ENCODE peak calls at places on chromosomes 12 and 14, in seven cellular contexts. J is Ammon's horn; E is GM20000; R is activated T-cell treated with anti-CD3 and anti-CD28 coated beads, Interleukin-2, amount 50 U/mL, for 48 hours; U is AG09309; N is WERI-Rb-1; H is spleen. M is an unnamed sample.

GRCh38 chr12:122005252-122005651 is 16.4 kb upstream of the BCL7A start:
- DNase-seq in J (no peak), E (peak), R (no peak), U (no peak), N (no peak), H (no peak), M (no peak)

GRCh38 chr14:105492051-105492965 is 1.3 kb downstream of the TEDC1 start:
- DNase-seq in J (no peak), E (no peak), R (peak), U (no peak), N (no peak), H (peak), M (peak)

GRCh38 chr12:47939009-47939601 is 24.3 kb upstream of the TMEM106C start:
- DNase-seq in J (no peak), E (no peak), R (no peak), U (no peak), N (no peak), H (no peak), M (no peak)

GRCh38 chr14:71783786-71784185 is 148.4 kb upstream of the RGS6 start:
- DNase-seq in J (no peak), E (no peak), R (no peak), U (no peak), N (no peak), H (no peak), M (no peak)

GRCh38 chr14:89420502-89420901 is 3.5 kb upstream of the FOXN3 start:
- DNase-seq in J (no peak), E (no peak), R (no peak), U (no peak), N (no peak), H (no peak), M (no peak)

GRCh38 chr12:121279507-121279915 is 17.0 kb downstream of the CAMKK2 start:
- DNase-seq in J (peak), E (no peak), R (no peak), U (no peak), N (no peak), H (peak), M (no peak)

GRCh38 chr12:105957058-105957457 is 181.7 kb downstream of the NUAK1 start:
- DNase-seq in J (no peak), E (no peak), R (no peak), U (no peak), N (peak), H (no peak), M (no peak)

GRCh38 chr14:60905930-60906329 is 74.9 kb downstream of the TRMT5 start:
- DNase-seq in J (no peak), E (no peak), R (no peak), U (no peak), N (no peak), H (no peak), M (no peak)

GRCh38 chr12:109439181-109439580 is 37.9 kb downstream of the KCTD10 start:
- DNase-seq in J (no peak), E (no peak), R (no peak), U (no peak), N (no peak), H (no peak), M (no peak)

GRCh38 chr14:91893659-91894058 is 26.3 kb upstream of the TC2N start:
- DNase-seq in J (no peak), E (no peak), R (peak), U (no peak), N (no peak), H (no peak), M (no peak)

GRCh38 chr14:72588521-72588920 is 305.4 kb downstream of the DPF3 start:
- DNase-seq in J (no peak), E (peak), R (no peak), U (no peak), N (no peak), H (no peak), M (no peak)

GRCh38 chr12:6620137-6620884 is 13.1 kb upstream of the CHD4 start:
- DNase-seq in J (no peak), E (no peak), R (peak), U (no peak), N (no peak), H (peak), M (peak)

GRCh38 chr12:124532331-124532750 is 35.1 kb downstream of the NCOR2 start:
- DNase-seq in J (peak), E (no peak), R (no peak), U (no peak), N (peak), H (no peak), M (no peak)

GRCh38 chr14:65904988-65905387 is 492.5 kb downstream of the FUT8 start:
- DNase-seq in J (no peak), E (no peak), R (no peak), U (no peak), N (peak), H (no peak), M (no peak)

GRCh38 chr12:110079477-110080400 is 31.4 kb upstream of the C12orf76 start:
- DNase-seq in J (peak), E (peak), R (peak), U (no peak), N (no peak), H (peak), M (peak)

GRCh38 chr12:122021193-122021821 is 377 bp upstream of the BCL7A start:
- DNase-seq in J (peak), E (no peak), R (peak), U (no peak), N (peak), H (peak), M (no peak)

GRCh38 chr12:16604853-16605252 is 1.1 kb downstream of the LMO3 start:
- DNase-seq in J (peak), E (peak), R (no peak), U (no peak), N (peak), H (no peak), M (no peak)

GRCh38 chr12:78470354-78471195 is 394.0 kb upstream of the SYT1 start:
- DNase-seq in J (peak), E (no peak), R (no peak), U (peak), N (peak), H (no peak), M (no peak)

GRCh38 chr14:30550335-30550734 is 8.6 kb upstream of the G2E3 start:
- DNase-seq in J (no peak), E (no peak), R (no peak), U (no peak), N (no peak), H (no peak), M (no peak)

GRCh38 chr12:6919588-6919987 is 5.2 kb downstream of the ENO2 start:
- DNase-seq in J (no peak), E (peak), R (no peak), U (no peak), N (no peak), H (peak), M (no peak)

GRCh38 chr14:68905107-68905895 is 73.8 kb downstream of the ACTN1 start:
- DNase-seq in J (no peak), E (no peak), R (no peak), U (no peak), N (no peak), H (no peak), M (no peak)

GRCh38 chr14:90968025-90968424 is 92.4 kb downstream of the RPS6KA5 start:
- DNase-seq in J (no peak), E (no peak), R (no peak), U (no peak), N (no peak), H (no peak), M (no peak)

GRCh38 chr12:78119351-78119918 is 288.7 kb downstream of the NAV3 start:
- DNase-seq in J (no peak), E (no peak), R (no peak), U (no peak), N (no peak), H (no peak), M (no peak)

GRCh38 chr12:50050410-50051280 is 6.8 kb upstream of the ASIC1 start:
- DNase-seq in J (no peak), E (no peak), R (no peak), U (no peak), N (peak), H (peak), M (no peak)

GRCh38 chr14:59507063-59507751 is 22.9 kb downstream of the JKAMP start:
- DNase-seq in J (peak), E (peak), R (peak), U (no peak), N (peak), H (no peak), M (no peak)

GRCh38 chr12:121144416-121144914 is 11.8 kb downstream of the P2RX7 start:
- DNase-seq in J (no peak), E (no peak), R (no peak), U (no peak), N (no peak), H (no peak), M (peak)

GRCh38 chr12:77965790-77966189 is 135.1 kb downstream of the NAV3 start:
- DNase-seq in J (no peak), E (no peak), R (no peak), U (no peak), N (no peak), H (no peak), M (no peak)

GRCh38 chr12:2834581-2835491 is at the start of gene NRIP2:
- DNase-seq in J (peak), E (no peak), R (no peak), U (no peak), N (no peak), H (no peak), M (no peak)

GRCh38 chr14:96038920-96039632 is at the start of gene C14orf132:
- DNase-seq in J (peak), E (peak), R (peak), U (no peak), N (peak), H (peak), M (peak)

GRCh38 chr14:99519347-99519881 is 38.2 kb downstream of the CCNK start:
- DNase-seq in J (no peak), E (no peak), R (no peak), U (no peak), N (no peak), H (no peak), M (no peak)

GRCh38 chr12:3293013-3293412 is 198.0 kb upstream of the PRMT8 start:
- DNase-seq in J (no peak), E (no peak), R (no peak), U (no peak), N (peak), H (no peak), M (no peak)

GRCh38 chr14:30888480-30889243 is 14.3 kb downstream of the COCH start:
- DNase-seq in J (no peak), E (no peak), R (no peak), U (no peak), N (peak), H (no peak), M (no peak)

GRCh38 chr12:51827925-51828818 is 20.3 kb downstream of the FIGNL2 start:
- DNase-seq in J (no peak), E (no peak), R (peak), U (no peak), N (no peak), H (no peak), M (no peak)

GRCh38 chr14:66955159-66955558 is 234.1 kb upstream of the GARIN2 start:
- DNase-seq in J (no peak), E (no peak), R (no peak), U (no peak), N (no peak), H (no peak), M (no peak)

GRCh38 chr12:71160585-71160984 is 2.8 kb upstream of the TSPAN8 start:
- DNase-seq in J (no peak), E (no peak), R (no peak), U (no peak), N (no peak), H (no peak), M (no peak)